ENCODE peak calls at places on chromosomes 12 and 14, in six cellular contexts. T is HCT116, X is ovary, Y is testis, S is heart left ventricle, J is A549. W is an unnamed sample.

GRCh38 chr14:33432407-33433023 is 493.8 kb downstream of the NPAS3 start:
- DNase-seq in T (no peak), X (no peak), Y (peak; percentile 68), S (no peak), J (peak; percentile 1), W (peak; percentile 30)

GRCh38 chr12:86666311-86666710 is 410.1 kb upstream of the MGAT4C start:
- DNase-seq in T (no peak), X (no peak), Y (no peak), S (no peak), J (no peak), W (no peak)

GRCh38 chr12:90622431-90622830 is 332.5 kb downstream of the CCER1 start:
- DNase-seq in T (no peak), X (no peak), Y (no peak), S (no peak), J (no peak), W (no peak)

GRCh38 chr12:52398176-52398575 is 8.0 kb downstream of the KRT82 start:
- DNase-seq in T (no peak), X (no peak), Y (no peak), S (no peak), J (no peak), W (no peak)

GRCh38 chr12:125704803-125705202 is 639.6 kb downstream of the AACS start:
- DNase-seq in T (no peak), X (no peak), Y (no peak), S (no peak), J (no peak), W (no peak)

GRCh38 chr14:51139221-51139681 is 44.3 kb upstream of the TRIM9 start:
- DNase-seq in T (no peak), X (no peak), Y (no peak), S (no peak), J (no peak), W (no peak)

GRCh38 chr12:15842106-15842505 is 40.1 kb upstream of the STRAP start:
- DNase-seq in T (no peak), X (no peak), Y (no peak), S (no peak), J (no peak), W (no peak)

GRCh38 chr14:86038401-86038985 is 508.5 kb downstream of the FLRT2 start:
- DNase-seq in T (no peak), X (no peak), Y (peak; percentile 63), S (peak; percentile 11), J (peak; percentile 9), W (peak; percentile 67)

GRCh38 chr14:64715146-64715627 is 11.0 kb downstream of the PLEKHG3 start:
- DNase-seq in T (no peak), X (no peak), Y (no peak), S (no peak), J (no peak), W (no peak)

GRCh38 chr12:82954572-82954971 is 267.9 kb downstream of the TMTC2 start:
- DNase-seq in T (no peak), X (no peak), Y (no peak), S (no peak), J (no peak), W (no peak)

GRCh38 chr12:20629414-20630156 is 65.5 kb upstream of the SLCO1C1 start:
- DNase-seq in T (no peak), X (peak; percentile 19), Y (no peak), S (no peak), J (peak; percentile 61), W (no peak)

GRCh38 chr14:95662376-95663186 is 23.6 kb upstream of the TCL1B start:
- DNase-seq in T (no peak), X (no peak), Y (no peak), S (no peak), J (no peak), W (no peak)

GRCh38 chr12:115597157-115597712 is 680.3 kb downstream of the MED13L start:
- DNase-seq in T (peak; percentile 16), X (no peak), Y (no peak), S (no peak), J (no peak), W (no peak)

GRCh38 chr12:95072900-95073697 is at the start of gene NR2C1:
- DNase-seq in T (peak; percentile 91), X (peak; percentile 92), Y (peak; percentile 95), S (peak; percentile 95), J (peak; percentile 99), W (peak; percentile 96)
- TF ChIP-seq POLR2A in T (peak; percentile 52), X (peak; percentile 22), Y (no peak), S (no peak), J (peak; percentile 36), W (peak; percentile 72)

DNA sequence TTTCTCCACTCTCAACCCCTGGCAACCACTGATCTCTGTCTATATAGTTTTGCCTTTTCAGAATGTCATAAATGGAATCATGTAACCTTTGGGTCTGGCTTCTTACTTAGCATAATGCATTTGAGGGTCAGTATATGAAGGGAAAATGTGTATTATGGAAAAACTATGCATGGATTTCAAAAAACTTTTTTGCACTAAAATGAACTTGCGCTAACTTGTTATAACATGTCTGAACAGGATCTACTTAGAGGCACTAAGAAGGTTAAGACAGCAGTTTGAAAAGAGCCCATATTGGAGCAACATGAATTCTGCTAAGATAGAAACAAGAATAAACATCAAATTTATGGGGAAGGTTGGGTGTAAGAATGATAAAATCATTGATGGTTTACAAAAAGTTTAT is 29.1 kb downstream of the SLC39A9 start:
- DNase-seq in T (no peak), X (no peak), Y (no peak), S (no peak), J (no peak), W (no peak)
- TF ChIP-seq POLR2A in T (no peak), X (no peak), Y (no peak), S (no peak), J (no peak), W (no peak)

DNA sequence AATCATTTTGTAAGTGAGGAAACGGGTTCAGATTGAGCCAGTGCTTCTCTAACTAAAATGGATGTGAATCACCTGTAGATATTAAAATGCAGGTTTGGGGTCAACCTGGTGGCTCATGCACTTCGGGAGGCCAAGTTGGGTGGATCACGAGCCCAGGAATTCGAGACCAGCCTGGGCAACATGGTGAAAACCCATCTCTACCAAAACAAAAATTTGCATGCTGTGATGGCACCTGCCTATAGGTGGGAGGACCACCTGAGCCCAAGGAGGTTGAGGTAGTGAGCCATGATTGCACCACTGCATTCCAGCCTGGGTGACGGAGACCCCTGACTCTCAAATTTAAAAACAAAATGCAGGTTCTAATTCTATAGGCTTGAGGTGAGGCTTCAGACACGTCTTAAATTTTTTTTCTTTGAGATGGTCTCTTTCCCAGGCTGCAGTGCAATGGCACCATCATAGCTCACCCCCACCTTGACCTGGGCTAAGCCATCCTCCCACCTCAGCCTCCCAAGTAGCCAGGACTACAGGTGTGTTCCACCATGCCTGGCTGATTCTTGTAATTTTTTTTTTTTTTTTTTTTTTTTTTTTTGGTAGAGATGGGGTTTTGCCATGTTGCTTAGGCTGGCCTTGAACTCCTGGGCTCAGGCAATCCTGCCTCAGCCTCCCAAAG is 9.0 kb downstream of the TUBA1C start:
- DNase-seq in T (no peak), X (no peak), Y (no peak), S (no peak), J (no peak), W (no peak)
- TF ChIP-seq POLR2A in T (no peak), X (no peak), Y (no peak), S (no peak), J (no peak), W (no peak)

GRCh38 chr12:26113194-26113654 is 11.6 kb downstream of the BHLHE41 start:
- DNase-seq in T (no peak), X (no peak), Y (no peak), S (no peak), J (no peak), W (peak; percentile 30)

GRCh38 chr12:26114720-26115406 is 10.0 kb downstream of the BHLHE41 start:
- DNase-seq in T (no peak), X (no peak), Y (no peak), S (no peak), J (no peak), W (peak; percentile 49)

GRCh38 chr12:26112232-26112631 is 12.6 kb downstream of the BHLHE41 start:
- DNase-seq in T (no peak), X (no peak), Y (no peak), S (no peak), J (no peak), W (no peak)

GRCh38 chr12:26112703-26113147 is 12.1 kb downstream of the BHLHE41 start:
- DNase-seq in T (no peak), X (no peak), Y (no peak), S (no peak), J (no peak), W (no peak)

DNA sequence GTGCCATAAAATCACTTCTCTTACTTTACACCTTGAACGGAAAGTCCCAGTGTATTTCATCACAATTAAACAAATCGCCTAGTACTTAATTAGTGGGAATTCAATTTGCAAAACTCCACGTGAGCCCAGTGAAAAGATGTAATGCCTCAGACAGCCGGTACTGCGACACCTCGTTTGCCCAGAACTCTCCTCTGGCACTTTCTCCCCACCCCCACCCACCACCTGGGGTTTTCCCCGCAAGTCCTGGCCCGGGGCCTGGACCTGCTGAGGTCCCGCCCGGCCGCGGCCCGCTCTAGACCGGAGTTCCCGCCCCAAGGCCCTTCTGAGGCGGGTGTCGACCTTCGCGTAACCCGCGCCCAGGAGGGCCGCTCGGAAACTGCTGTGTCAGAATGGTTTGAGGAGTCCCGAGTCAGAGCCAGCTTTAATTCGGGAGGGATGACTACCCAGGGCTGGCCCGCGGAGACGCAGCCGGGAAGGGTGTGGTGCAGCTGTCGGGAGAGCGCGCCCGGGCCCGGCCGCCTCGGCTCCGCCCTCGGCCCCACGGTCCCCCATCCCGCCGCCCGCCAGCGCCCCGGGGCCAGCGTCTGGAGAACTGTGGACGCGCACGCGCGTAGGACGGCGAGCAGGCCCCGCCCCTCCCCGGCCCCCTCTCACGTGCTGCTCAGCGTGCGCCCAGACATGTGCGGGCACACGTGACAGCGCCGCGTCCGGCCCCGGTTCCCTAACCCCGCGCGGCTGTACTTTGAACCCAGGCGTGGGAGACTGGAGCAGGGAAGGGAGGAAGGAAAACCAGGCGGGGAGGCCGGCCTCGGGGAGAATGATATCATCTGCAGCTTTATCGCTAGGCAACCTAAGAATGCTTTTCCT is 10.8 kb downstream of the BHLHE41 start:
- DNase-seq in T (peak; percentile 78), X (peak; percentile 98), Y (peak; percentile 94), S (peak; percentile 96), J (peak; percentile 73), W (peak; percentile 89)
- TF ChIP-seq POLR2A in T (no peak), X (peak; percentile 89), Y (peak; percentile 64), S (no peak), J (peak; percentile 57), W (peak; percentile 23)

GRCh38 chr14:103552811-103553210 is 9.6 kb downstream of the BAG5 start:
- DNase-seq in T (no peak), X (no peak), Y (no peak), S (no peak), J (no peak), W (no peak)

GRCh38 chr14:103550451-103551337 is 11.8 kb downstream of the BAG5 start:
- DNase-seq in T (no peak), X (no peak), Y (no peak), S (no peak), J (no peak), W (no peak)

GRCh38 chr14:103552011-103552797 is 10.3 kb downstream of the BAG5 start:
- DNase-seq in T (no peak), X (no peak), Y (peak; percentile 73), S (no peak), J (no peak), W (no peak)

GRCh38 chr14:103549361-103550311 is 12.8 kb downstream of the BAG5 start:
- DNase-seq in T (no peak), X (no peak), Y (peak; percentile 73), S (peak; percentile 61), J (no peak), W (no peak)

DNA sequence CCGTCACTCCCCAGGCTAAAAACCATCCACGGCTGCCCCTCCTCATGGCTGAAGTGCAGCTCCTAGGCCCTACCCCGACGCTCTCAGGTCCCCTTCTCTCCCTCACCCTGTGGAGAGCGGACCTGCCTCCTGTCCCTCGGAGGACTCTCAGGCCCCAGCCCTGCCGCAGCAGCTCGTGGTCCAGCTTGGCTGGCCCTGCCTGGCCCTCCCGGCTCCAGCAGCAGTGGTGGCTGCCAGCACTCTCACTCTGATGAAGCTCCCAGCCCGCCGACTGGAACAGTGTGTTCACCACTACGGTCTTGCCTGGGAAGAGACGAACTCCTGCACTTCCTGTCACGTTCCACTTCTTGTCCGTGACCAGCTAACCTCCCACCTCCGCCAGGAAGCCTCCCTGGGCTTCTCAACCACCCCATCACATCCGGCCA is 11.1 kb downstream of the BAG5 start:
- DNase-seq in T (no peak), X (no peak), Y (peak; percentile 86), S (no peak), J (no peak), W (no peak)
- TF ChIP-seq POLR2A in T (no peak), X (no peak), Y (no peak), S (no peak), J (no peak), W (no peak)

W was measured in erythroblast.